ENCODE peak calls at places on chromosomes 2 and 18, in ten cellular contexts. One of them, this sample, is unnamed.

GRCh38 chr2:7963787-7964186 is 718.1 kb upstream of the ID2 start:
- DNase-seq in GM12865: no peak
- DNase-seq in left lung: no peak
- DNase-seq in choroid plexus epithelial cell: no peak
- DNase-seq in left ventricle myocardium inferior: no peak
- DNase-seq in fibroblast of the aortic adventitia: no peak
- DNase-seq in prostate gland: no peak
- DNase-seq in PC-9: no peak
- DNase-seq in cardiac muscle cell: no peak
- DNase-seq in colonic mucosa: no peak
- DNase-seq in this sample: no peak

GRCh38 chr18:42052137-42052708 is 97.2 kb downstream of the PIK3C3 start:
- DNase-seq in left lung: no peak
- DNase-seq in fibroblast of the aortic adventitia: peak
- DNase-seq in PC-9: no peak
- DNase-seq in cardiac muscle cell: peak
- DNase-seq in left ventricle myocardium inferior: no peak
- DNase-seq in GM12865: no peak
- DNase-seq in colonic mucosa: no peak
- DNase-seq in choroid plexus epithelial cell: peak
- DNase-seq in prostate gland: no peak
- DNase-seq in this sample: peak

GRCh38 chr2:43212931-43213330 is 13.5 kb downstream of the ZFP36L2 start:
- DNase-seq in cardiac muscle cell: no peak
- DNase-seq in choroid plexus epithelial cell: no peak
- DNase-seq in colonic mucosa: peak
- DNase-seq in prostate gland: no peak
- DNase-seq in left ventricle myocardium inferior: peak
- DNase-seq in GM12865: no peak
- DNase-seq in fibroblast of the aortic adventitia: no peak
- DNase-seq in PC-9: no peak
- DNase-seq in left lung: peak
- DNase-seq in this sample: no peak

GRCh38 chr2:61255580-61256437 is 93.8 kb downstream of the C2orf74 start:
- DNase-seq in prostate gland: no peak
- DNase-seq in left ventricle myocardium inferior: no peak
- DNase-seq in GM12865: no peak
- DNase-seq in cardiac muscle cell: peak
- DNase-seq in colonic mucosa: no peak
- DNase-seq in choroid plexus epithelial cell: peak
- DNase-seq in PC-9: no peak
- DNase-seq in fibroblast of the aortic adventitia: peak
- DNase-seq in left lung: no peak
- DNase-seq in this sample: peak

GRCh38 chr2:172480301-172481218 is 53.2 kb downstream of the ITGA6 start:
- DNase-seq in PC-9: peak
- DNase-seq in fibroblast of the aortic adventitia: peak
- DNase-seq in prostate gland: no peak
- DNase-seq in left lung: no peak
- DNase-seq in cardiac muscle cell: peak
- DNase-seq in left ventricle myocardium inferior: peak
- DNase-seq in colonic mucosa: no peak
- DNase-seq in choroid plexus epithelial cell: peak
- DNase-seq in GM12865: peak
- DNase-seq in this sample: peak

GRCh38 chr2:119608553-119608952 is 64.3 kb downstream of the CFAP221 start:
- DNase-seq in left lung: no peak
- DNase-seq in choroid plexus epithelial cell: no peak
- DNase-seq in colonic mucosa: no peak
- DNase-seq in PC-9: no peak
- DNase-seq in GM12865: no peak
- DNase-seq in cardiac muscle cell: no peak
- DNase-seq in prostate gland: no peak
- DNase-seq in left ventricle myocardium inferior: no peak
- DNase-seq in fibroblast of the aortic adventitia: no peak
- DNase-seq in this sample: no peak

GRCh38 chr2:182767578-182767977 is 51.5 kb downstream of the DNAJC10 start:
- DNase-seq in GM12865: peak
- DNase-seq in left ventricle myocardium inferior: no peak
- DNase-seq in cardiac muscle cell: peak
- DNase-seq in left lung: no peak
- DNase-seq in PC-9: no peak
- DNase-seq in colonic mucosa: no peak
- DNase-seq in prostate gland: no peak
- DNase-seq in choroid plexus epithelial cell: peak
- DNase-seq in fibroblast of the aortic adventitia: peak
- DNase-seq in this sample: peak

GRCh38 chr2:169818241-169818640 is 6.5 kb downstream of the METTL5 start:
- DNase-seq in PC-9: no peak
- DNase-seq in left ventricle myocardium inferior: no peak
- DNase-seq in left lung: no peak
- DNase-seq in fibroblast of the aortic adventitia: no peak
- DNase-seq in choroid plexus epithelial cell: no peak
- DNase-seq in colonic mucosa: no peak
- DNase-seq in cardiac muscle cell: no peak
- DNase-seq in prostate gland: no peak
- DNase-seq in GM12865: no peak
- DNase-seq in this sample: no peak

GRCh38 chr18:76397631-76398030 is 97.4 kb downstream of the ZNF516 start:
- DNase-seq in GM12865: no peak
- DNase-seq in cardiac muscle cell: no peak
- DNase-seq in left lung: no peak
- DNase-seq in prostate gland: no peak
- DNase-seq in PC-9: no peak
- DNase-seq in choroid plexus epithelial cell: no peak
- DNase-seq in fibroblast of the aortic adventitia: no peak
- DNase-seq in left ventricle myocardium inferior: no peak
- DNase-seq in colonic mucosa: no peak
- DNase-seq in this sample: no peak

GRCh38 chr2:10038123-10038522 is 5.2 kb upstream of the KLF11 start:
- DNase-seq in fibroblast of the aortic adventitia: no peak
- DNase-seq in PC-9: no peak
- DNase-seq in choroid plexus epithelial cell: no peak
- DNase-seq in colonic mucosa: no peak
- DNase-seq in prostate gland: no peak
- DNase-seq in GM12865: no peak
- DNase-seq in left lung: peak
- DNase-seq in left ventricle myocardium inferior: no peak
- DNase-seq in cardiac muscle cell: no peak
- DNase-seq in this sample: no peak

DNA sequence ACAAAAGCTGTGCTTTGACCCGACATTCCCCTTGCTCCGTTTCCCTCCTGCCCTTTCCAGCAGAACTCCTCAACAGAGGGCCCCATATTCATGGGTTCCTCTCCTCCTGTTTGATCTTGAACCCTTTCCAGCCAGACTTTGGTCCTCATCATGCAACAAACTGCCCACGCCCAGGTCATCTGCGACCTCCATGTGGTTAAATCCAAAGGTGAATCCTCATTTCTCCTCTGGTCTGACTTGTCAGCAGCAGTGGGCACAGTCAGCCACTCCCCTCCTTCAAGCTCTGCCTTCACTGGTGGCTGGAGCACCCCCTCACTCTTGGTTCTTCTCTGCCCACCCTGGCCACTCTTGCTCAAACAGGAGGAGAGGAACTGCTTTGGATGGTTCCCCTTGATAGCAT is 2.7 kb downstream of the HS1BP3 start:
- DNase-seq in choroid plexus epithelial cell: no peak
- DNase-seq in cardiac muscle cell: no peak
- DNase-seq in PC-9: no peak
- DNase-seq in GM12865: no peak
- DNase-seq in left ventricle myocardium inferior: no peak
- DNase-seq in prostate gland: no peak
- DNase-seq in left lung: peak
- DNase-seq in colonic mucosa: no peak
- DNase-seq in fibroblast of the aortic adventitia: no peak
- DNase-seq in this sample: no peak
- H3K4me3 ChIP-seq in choroid plexus epithelial cell: no peak
- H3K4me3 ChIP-seq in cardiac muscle cell: no peak
- H3K4me3 ChIP-seq in PC-9: no peak
- H3K4me3 ChIP-seq in GM12865: no peak
- H3K4me3 ChIP-seq in left ventricle myocardium inferior: no peak
- H3K4me3 ChIP-seq in prostate gland: no peak
- H3K4me3 ChIP-seq in left lung: no peak
- H3K4me3 ChIP-seq in colonic mucosa: no peak
- H3K4me3 ChIP-seq in fibroblast of the aortic adventitia: no peak
- H3K4me3 ChIP-seq in this sample: no peak

GRCh38 chr2:207224814-207225482 is 59.2 kb upstream of the KLF7 start:
- DNase-seq in prostate gland: no peak
- DNase-seq in GM12865: no peak
- DNase-seq in left lung: no peak
- DNase-seq in choroid plexus epithelial cell: no peak
- DNase-seq in cardiac muscle cell: no peak
- DNase-seq in colonic mucosa: no peak
- DNase-seq in PC-9: no peak
- DNase-seq in fibroblast of the aortic adventitia: no peak
- DNase-seq in left ventricle myocardium inferior: no peak
- DNase-seq in this sample: no peak

GRCh38 chr2:207221731-207222130 is 56.0 kb upstream of the KLF7 start:
- DNase-seq in colonic mucosa: no peak
- DNase-seq in GM12865: no peak
- DNase-seq in left lung: no peak
- DNase-seq in left ventricle myocardium inferior: no peak
- DNase-seq in prostate gland: no peak
- DNase-seq in cardiac muscle cell: no peak
- DNase-seq in PC-9: no peak
- DNase-seq in choroid plexus epithelial cell: no peak
- DNase-seq in fibroblast of the aortic adventitia: no peak
- DNase-seq in this sample: no peak

GRCh38 chr2:207225773-207226172 is 60.0 kb upstream of the KLF7 start:
- DNase-seq in colonic mucosa: no peak
- DNase-seq in GM12865: peak
- DNase-seq in cardiac muscle cell: no peak
- DNase-seq in left lung: no peak
- DNase-seq in choroid plexus epithelial cell: no peak
- DNase-seq in PC-9: no peak
- DNase-seq in prostate gland: no peak
- DNase-seq in left ventricle myocardium inferior: no peak
- DNase-seq in fibroblast of the aortic adventitia: no peak
- DNase-seq in this sample: no peak

GRCh38 chr2:207224391-207224790 is 58.6 kb upstream of the KLF7 start:
- DNase-seq in left lung: no peak
- DNase-seq in fibroblast of the aortic adventitia: no peak
- DNase-seq in cardiac muscle cell: no peak
- DNase-seq in prostate gland: no peak
- DNase-seq in GM12865: no peak
- DNase-seq in colonic mucosa: no peak
- DNase-seq in left ventricle myocardium inferior: no peak
- DNase-seq in choroid plexus epithelial cell: no peak
- DNase-seq in PC-9: no peak
- DNase-seq in this sample: no peak

DNA sequence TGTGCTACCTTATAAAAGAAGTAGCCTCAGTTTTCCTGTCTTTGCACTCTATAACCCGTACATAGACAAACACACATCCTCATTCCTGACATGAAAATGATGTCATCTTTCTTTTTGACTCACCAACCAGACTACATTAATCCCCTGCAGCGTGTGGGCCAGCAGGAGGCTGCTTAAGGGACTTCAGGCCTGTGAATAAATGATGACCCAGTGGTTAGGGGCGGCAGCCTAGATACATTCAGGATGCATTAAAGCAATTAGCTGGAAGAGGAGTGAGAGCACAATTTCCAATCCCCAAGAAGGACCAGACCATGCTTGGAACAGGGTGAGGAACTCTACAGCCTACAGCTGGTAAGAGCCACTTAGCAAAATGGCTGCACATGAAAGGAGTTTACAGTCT is 57.3 kb upstream of the KLF7 start:
- DNase-seq in choroid plexus epithelial cell: peak
- DNase-seq in left ventricle myocardium inferior: no peak
- DNase-seq in PC-9: no peak
- DNase-seq in colonic mucosa: no peak
- DNase-seq in left lung: no peak
- DNase-seq in cardiac muscle cell: no peak
- DNase-seq in fibroblast of the aortic adventitia: no peak
- DNase-seq in prostate gland: no peak
- DNase-seq in GM12865: peak
- DNase-seq in this sample: peak
- TF ChIP-seq CTCF in choroid plexus epithelial cell: peak
- TF ChIP-seq CTCF in left ventricle myocardium inferior: no peak
- TF ChIP-seq CTCF in PC-9: no peak
- TF ChIP-seq CTCF in colonic mucosa: no peak
- TF ChIP-seq CTCF in left lung: no peak
- TF ChIP-seq CTCF in cardiac muscle cell: no peak
- TF ChIP-seq CTCF in fibroblast of the aortic adventitia: no peak
- TF ChIP-seq CTCF in prostate gland: no peak
- TF ChIP-seq CTCF in GM12865: no peak
- TF ChIP-seq CTCF in this sample: peak

GRCh38 chr2:30422437-30422805 is 24.6 kb upstream of the LCLAT1 start:
- DNase-seq in choroid plexus epithelial cell: no peak
- DNase-seq in GM12865: peak
- DNase-seq in PC-9: no peak
- DNase-seq in colonic mucosa: no peak
- DNase-seq in prostate gland: no peak
- DNase-seq in left ventricle myocardium inferior: peak
- DNase-seq in cardiac muscle cell: peak
- DNase-seq in left lung: no peak
- DNase-seq in fibroblast of the aortic adventitia: no peak
- DNase-seq in this sample: no peak
- H3K4me3 ChIP-seq in choroid plexus epithelial cell: no peak
- H3K4me3 ChIP-seq in GM12865: no peak
- H3K4me3 ChIP-seq in PC-9: no peak
- H3K4me3 ChIP-seq in colonic mucosa: no peak
- H3K4me3 ChIP-seq in prostate gland: no peak
- H3K4me3 ChIP-seq in left ventricle myocardium inferior: peak
- H3K4me3 ChIP-seq in cardiac muscle cell: no peak
- H3K4me3 ChIP-seq in left lung: no peak
- H3K4me3 ChIP-seq in fibroblast of the aortic adventitia: no peak
- H3K4me3 ChIP-seq in this sample: no peak

GRCh38 chr2:232027530-232027929 is 66.0 kb downstream of the DIS3L2 start:
- DNase-seq in PC-9: no peak
- DNase-seq in cardiac muscle cell: no peak
- DNase-seq in GM12865: no peak
- DNase-seq in colonic mucosa: no peak
- DNase-seq in left lung: no peak
- DNase-seq in fibroblast of the aortic adventitia: no peak
- DNase-seq in choroid plexus epithelial cell: no peak
- DNase-seq in prostate gland: no peak
- DNase-seq in left ventricle myocardium inferior: no peak
- DNase-seq in this sample: no peak

GRCh38 chr2:232028071-232028470 is 66.6 kb downstream of the DIS3L2 start:
- DNase-seq in colonic mucosa: no peak
- DNase-seq in left ventricle myocardium inferior: no peak
- DNase-seq in PC-9: no peak
- DNase-seq in cardiac muscle cell: no peak
- DNase-seq in prostate gland: no peak
- DNase-seq in fibroblast of the aortic adventitia: peak
- DNase-seq in left lung: no peak
- DNase-seq in GM12865: no peak
- DNase-seq in choroid plexus epithelial cell: no peak
- DNase-seq in this sample: no peak

GRCh38 chr2:232029336-232029735 is 67.8 kb downstream of the DIS3L2 start:
- DNase-seq in fibroblast of the aortic adventitia: no peak
- DNase-seq in left lung: no peak
- DNase-seq in cardiac muscle cell: no peak
- DNase-seq in prostate gland: no peak
- DNase-seq in left ventricle myocardium inferior: no peak
- DNase-seq in colonic mucosa: no peak
- DNase-seq in PC-9: no peak
- DNase-seq in GM12865: no peak
- DNase-seq in choroid plexus epithelial cell: no peak
- DNase-seq in this sample: no peak

GRCh38 chr2:232028631-232029030 is 67.1 kb downstream of the DIS3L2 start:
- DNase-seq in GM12865: peak
- DNase-seq in choroid plexus epithelial cell: peak
- DNase-seq in PC-9: no peak
- DNase-seq in prostate gland: no peak
- DNase-seq in fibroblast of the aortic adventitia: peak
- DNase-seq in left ventricle myocardium inferior: peak
- DNase-seq in left lung: no peak
- DNase-seq in colonic mucosa: no peak
- DNase-seq in cardiac muscle cell: peak
- DNase-seq in this sample: peak

GRCh38 chr2:232030229-232030628 is 68.7 kb downstream of the DIS3L2 start:
- DNase-seq in prostate gland: no peak
- DNase-seq in fibroblast of the aortic adventitia: no peak
- DNase-seq in GM12865: no peak
- DNase-seq in PC-9: no peak
- DNase-seq in colonic mucosa: no peak
- DNase-seq in choroid plexus epithelial cell: no peak
- DNase-seq in cardiac muscle cell: no peak
- DNase-seq in left lung: no peak
- DNase-seq in left ventricle myocardium inferior: no peak
- DNase-seq in this sample: no peak
- TF ChIP-seq CTCF in prostate gland: no peak
- TF ChIP-seq CTCF in fibroblast of the aortic adventitia: peak
- TF ChIP-seq CTCF in GM12865: no peak
- TF ChIP-seq CTCF in PC-9: peak
- TF ChIP-seq CTCF in colonic mucosa: no peak
- TF ChIP-seq CTCF in choroid plexus epithelial cell: peak
- TF ChIP-seq CTCF in cardiac muscle cell: peak
- TF ChIP-seq CTCF in left lung: no peak
- TF ChIP-seq CTCF in left ventricle myocardium inferior: peak
- TF ChIP-seq CTCF in this sample: peak